ENCODE peak calls at places on chromosomes 3 and 15, in seven cellular contexts. Y is lung, X is fibroblast of pulmonary artery, L is A549, D is AG04450, E is choroid plexus epithelial cell, J is IMR-90. M is an unnamed sample.

GRCh38 chr3:1252061-1252430 is 159.2 kb downstream of the CNTN6 start:
- DNase-seq in Y (no peak), X (no peak), L (no peak), D (no peak), E (no peak), J (no peak), M (no peak)

GRCh38 chr3:88150771-88151170 is 1.0 kb downstream of the C3orf38 start:
- DNase-seq in Y (no peak), X (no peak), L (no peak), D (no peak), E (no peak), J (no peak), M (no peak)

GRCh38 chr3:171813897-171814460 is 3.7 kb upstream of the PLD1 start:
- DNase-seq in Y (no peak), X (peak), L (no peak), D (no peak), E (peak), J (no peak), M (no peak)

GRCh38 chr15:98735895-98736617 is 87.7 kb downstream of the IGF1R start:
- DNase-seq in Y (no peak), X (no peak), L (no peak), D (no peak), E (no peak), J (no peak), M (no peak)

GRCh38 chr3:30643763-30644462 is 37.5 kb downstream of the TGFBR2 start:
- DNase-seq in Y (no peak), X (no peak), L (no peak), D (no peak), E (no peak), J (no peak), M (no peak)

GRCh38 chr3:193928354-193929209 is 207.4 kb upstream of the HES1 start:
- DNase-seq in Y (no peak), X (peak), L (peak), D (no peak), E (peak), J (no peak), M (peak)

GRCh38 chr3:193711964-193712598 is 119.1 kb downstream of the OPA1 start:
- DNase-seq in Y (peak), X (no peak), L (no peak), D (no peak), E (no peak), J (no peak), M (peak)

GRCh38 chr15:31300208-31300661 is 26.4 kb upstream of the KLF13 start:
- DNase-seq in Y (peak), X (no peak), L (no peak), D (no peak), E (no peak), J (no peak), M (no peak)

GRCh38 chr15:26736502-26737248 is 36.2 kb downstream of the GABRB3 start:
- DNase-seq in Y (no peak), X (no peak), L (no peak), D (no peak), E (no peak), J (no peak), M (no peak)

GRCh38 chr3:72517804-72518442 is 330.3 kb downstream of the SHQ1 start:
- DNase-seq in Y (no peak), X (no peak), L (no peak), D (peak), E (peak), J (peak), M (no peak)

GRCh38 chr3:129195731-129196256 is 12.1 kb upstream of the CNBP start:
- DNase-seq in Y (peak), X (peak), L (no peak), D (peak), E (peak), J (peak), M (peak)

GRCh38 chr15:67080118-67080899 is 14.9 kb downstream of the SMAD3 start:
- DNase-seq in Y (peak), X (peak), L (no peak), D (no peak), E (peak), J (peak), M (no peak)

GRCh38 chr3:78322780-78323179 is 1282.9 kb downstream of the ROBO2 start:
- DNase-seq in Y (no peak), X (no peak), L (no peak), D (no peak), E (no peak), J (no peak), M (no peak)

GRCh38 chr15:89888214-89888804 is 5.5 kb downstream of the AP3S2 start:
- DNase-seq in Y (no peak), X (peak), L (peak), D (peak), E (peak), J (peak), M (peak)

GRCh38 chr3:161913786-161914389 is 417.3 kb downstream of the OTOL1 start:
- DNase-seq in Y (no peak), X (peak), L (no peak), D (no peak), E (peak), J (peak), M (peak)

GRCh38 chr3:32238027-32238815 is at the start of gene CMTM8:
- DNase-seq in Y (peak), X (peak), L (peak), D (no peak), E (peak), J (no peak), M (peak)

GRCh38 chr3:159732172-159733111 is 256.2 kb upstream of the IL12A start:
- DNase-seq in Y (peak), X (peak), L (peak), D (peak), E (peak), J (peak), M (peak)

GRCh38 chr15:33735637-33736247 is 232.6 kb upstream of the CHRM5 start:
- DNase-seq in Y (no peak), X (peak), L (peak), D (no peak), E (peak), J (peak), M (peak)

GRCh38 chr3:57518276-57518914 is 25.7 kb downstream of the DNAH12 start:
- DNase-seq in Y (no peak), X (peak), L (no peak), D (no peak), E (peak), J (peak), M (no peak)

GRCh38 chr3:185070491-185071335 is 82.1 kb downstream of the C3orf70 start:
- DNase-seq in Y (no peak), X (peak), L (peak), D (no peak), E (peak), J (peak), M (peak)

GRCh38 chr3:134754768-134755559 is 40.1 kb upstream of the EPHB1 start:
- DNase-seq in Y (peak), X (peak), L (peak), D (no peak), E (peak), J (peak), M (peak)

GRCh38 chr15:42729409-42729808 is 7.5 kb downstream of the CDAN1 start:
- DNase-seq in Y (no peak), X (no peak), L (no peak), D (no peak), E (no peak), J (no peak), M (no peak)

GRCh38 chr3:194840661-194841514 is 155.2 kb downstream of the FAM43A start:
- DNase-seq in Y (no peak), X (peak), L (peak), D (no peak), E (no peak), J (peak), M (peak)

GRCh38 chr15:40103124-40103858 is 5.4 kb downstream of the BMF start:
- DNase-seq in Y (peak), X (peak), L (no peak), D (no peak), E (peak), J (peak), M (peak)

GRCh38 chr15:89197503-89197971 is 23.8 kb downstream of the RLBP1 start:
- DNase-seq in Y (peak), X (no peak), L (no peak), D (no peak), E (no peak), J (no peak), M (peak)

GRCh38 chr3:113227146-113227545 is 15.8 kb downstream of the BOC start:
- DNase-seq in Y (no peak), X (no peak), L (no peak), D (no peak), E (no peak), J (no peak), M (no peak)

GRCh38 chr15:94225616-94226015 is 5.7 kb upstream of the MCTP2 start:
- DNase-seq in Y (no peak), X (no peak), L (no peak), D (no peak), E (peak), J (peak), M (no peak)

GRCh38 chr3:89000886-89001285 is 106.5 kb upstream of the EPHA3 start:
- DNase-seq in Y (no peak), X (peak), L (no peak), D (no peak), E (peak), J (no peak), M (peak)

GRCh38 chr15:92524161-92524560 is 130.5 kb downstream of the ST8SIA2 start:
- DNase-seq in Y (no peak), X (no peak), L (no peak), D (no peak), E (no peak), J (no peak), M (peak)

GRCh38 chr15:80059786-80060489 is 462 bp downstream of the ZFAND6 start:
- DNase-seq in Y (peak), X (peak), L (peak), D (no peak), E (peak), J (peak), M (peak)

GRCh38 chr3:113241292-113242033 is 30.1 kb downstream of the BOC start:
- DNase-seq in Y (no peak), X (peak), L (no peak), D (no peak), E (no peak), J (peak), M (no peak)

GRCh38 chr15:73884159-73884558 is 10.8 kb downstream of the TBC1D21 start:
- DNase-seq in Y (no peak), X (no peak), L (no peak), D (no peak), E (no peak), J (no peak), M (no peak)

GRCh38 chr3:44058022-44058867 is 183.4 kb upstream of the TOPAZ1 start:
- DNase-seq in Y (no peak), X (peak), L (no peak), D (no peak), E (peak), J (peak), M (peak)

GRCh38 chr15:101502572-101503295 is 13.2 kb upstream of the PCSK6 start:
- DNase-seq in Y (peak), X (no peak), L (no peak), D (no peak), E (no peak), J (no peak), M (no peak)

GRCh38 chr3:122024800-122025199 is 2.8 kb upstream of the ILDR1 start:
- DNase-seq in Y (no peak), X (peak), L (no peak), D (no peak), E (no peak), J (no peak), M (no peak)

GRCh38 chr3:122019493-122019892 is 2.6 kb downstream of the ILDR1 start:
- DNase-seq in Y (no peak), X (no peak), L (no peak), D (no peak), E (no peak), J (no peak), M (no peak)

GRCh38 chr3:122023335-122023734 is 1.3 kb upstream of the ILDR1 start:
- DNase-seq in Y (no peak), X (no peak), L (no peak), D (no peak), E (no peak), J (no peak), M (no peak)

GRCh38 chr3:122021037-122021436 is 1.0 kb downstream of the ILDR1 start:
- DNase-seq in Y (no peak), X (no peak), L (no peak), D (no peak), E (no peak), J (no peak), M (no peak)

GRCh38 chr3:122021811-122022401 is at the start of gene ILDR1:
- DNase-seq in Y (peak), X (no peak), L (peak), D (no peak), E (no peak), J (no peak), M (peak)
- H3K4me3 ChIP-seq in Y (peak), X (no peak), L (peak), D (no peak), E (no peak), J (no peak), M (peak)

GRCh38 chr15:72491768-72492167 is 17.6 kb downstream of the ARIH1 start:
- DNase-seq in Y (no peak), X (peak), L (peak), D (peak), E (peak), J (peak), M (peak)
- TF ChIP-seq CTCF in Y (no peak), X (no peak), L (no peak), D (no peak), E (no peak), J (no peak), M (no peak)

GRCh38 chr3:67031986-67032385 is 33.9 kb downstream of the KBTBD8 start:
- DNase-seq in Y (no peak), X (no peak), L (no peak), D (no peak), E (no peak), J (no peak), M (no peak)

GRCh38 chr3:67033091-67033490 is 35.0 kb downstream of the KBTBD8 start:
- DNase-seq in Y (no peak), X (no peak), L (no peak), D (no peak), E (no peak), J (no peak), M (no peak)

GRCh38 chr3:67034371-67034770 is 36.3 kb downstream of the KBTBD8 start:
- DNase-seq in Y (no peak), X (no peak), L (no peak), D (no peak), E (no peak), J (no peak), M (no peak)

GRCh38 chr3:67037615-67038014 is 39.5 kb downstream of the KBTBD8 start:
- DNase-seq in Y (no peak), X (peak), L (no peak), D (no peak), E (peak), J (peak), M (peak)
- H3K4me3 ChIP-seq in Y (no peak), X (no peak), L (no peak), D (no peak), E (no peak), J (no peak), M (no peak)

DNA sequence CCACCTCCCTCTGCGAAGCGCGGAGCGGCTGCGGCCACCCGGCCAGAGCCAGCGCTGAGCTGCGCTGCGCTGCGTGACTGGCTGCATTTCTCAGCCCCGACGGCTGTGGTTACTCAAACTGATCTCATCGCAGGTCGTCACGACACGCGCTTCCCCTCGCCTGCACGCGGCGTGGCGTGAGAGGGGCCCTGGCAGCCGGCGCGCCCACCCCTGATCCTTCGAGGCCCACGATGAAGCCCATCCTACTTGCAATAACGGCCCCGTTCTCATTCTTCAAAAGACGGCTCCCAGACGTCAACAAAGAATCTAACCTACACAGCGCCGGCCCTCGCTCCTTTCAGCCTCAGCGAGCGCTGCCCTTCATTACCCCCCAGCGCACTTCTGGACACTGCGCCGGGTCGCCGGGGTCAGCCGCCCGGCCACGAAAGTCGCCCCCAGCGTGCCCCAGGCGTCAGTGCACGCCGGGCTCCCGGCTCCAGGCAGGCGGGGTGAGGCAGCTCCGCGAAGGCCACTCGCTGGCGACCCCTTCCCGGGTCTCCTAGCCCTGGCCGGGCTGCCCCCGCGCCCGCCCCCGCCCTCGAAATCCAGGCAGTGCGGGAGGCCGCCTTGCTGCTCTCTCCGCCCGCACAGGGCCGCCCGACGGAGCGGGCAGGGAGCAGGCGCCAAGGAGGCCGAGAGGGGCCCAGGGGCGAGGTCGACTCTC is 9.9 kb upstream of the LEKR1 start:
- DNase-seq in Y (peak), X (peak), L (no peak), D (no peak), E (peak), J (peak), M (no peak)
- TF ChIP-seq CTCF in Y (no peak), X (no peak), L (no peak), D (no peak), E (no peak), J (no peak), M (no peak)

GRCh38 chr3:36944012-36944640 is 728 bp downstream of the TRANK1 start:
- DNase-seq in Y (peak), X (peak), L (peak), D (no peak), E (peak), J (peak), M (peak)
- H3K4me3 ChIP-seq in Y (peak), X (peak), L (peak), D (peak), E (peak), J (peak), M (peak)

M was measured in epithelial cell of esophagus.